ENCODE peak calls at places on chromosome 1, in seven cellular contexts. T is GM12878, H is K562, F is SK-N-SH, B is H1, N is GM12892, D is HepG2. E is an unnamed sample.
A peak's percentile ranks its signal among the peaks of the same experiment; 100 is the strongest.

GRCh38 chr1:17732475-17732874 is 22.7 kb upstream of the ACTL8 start:
- DNase-seq in T (no peak), H (no peak), F (no peak), B (no peak), N (no peak), D (no peak), E (no peak)

GRCh38 chr1:56329970-56330369 is 249.4 kb downstream of the PLPP3 start:
- DNase-seq in T (no peak), H (no peak), F (no peak), B (no peak), N (no peak), D (peak; percentile 13), E (no peak)

GRCh38 chr1:166603296-166603695 is 236.0 kb upstream of the POGK start:
- DNase-seq in T (no peak), H (no peak), F (no peak), B (no peak), N (no peak), D (no peak), E (no peak)

GRCh38 chr1:206719169-206719839 is 34.6 kb downstream of the MAPKAPK2 start:
- DNase-seq in T (no peak), H (no peak), F (no peak), B (no peak), N (no peak), D (no peak), E (no peak)

GRCh38 chr1:8660455-8660854 is 157.0 kb downstream of the RERE start:
- DNase-seq in T (no peak), H (no peak), F (peak; percentile 17), B (no peak), N (no peak), D (no peak), E (no peak)

GRCh38 chr1:200999667-201000066 is 23.8 kb downstream of the KIF21B start:
- DNase-seq in T (no peak), H (no peak), F (no peak), B (no peak), N (no peak), D (no peak), E (no peak)

GRCh38 chr1:153608742-153609584 is 4.0 kb downstream of the S100A16 start:
- DNase-seq in T (no peak), H (peak; percentile 95), F (no peak), B (peak; percentile 41), N (no peak), D (peak; percentile 96), E (no peak)

GRCh38 chr1:76084029-76084627 is 9.6 kb downstream of the ST6GALNAC3 start:
- DNase-seq in T (no peak), H (no peak), F (no peak), B (no peak), N (no peak), D (no peak), E (no peak)

GRCh38 chr1:8822383-8823294 is 5.2 kb upstream of the RERE start:
- DNase-seq in T (no peak), H (peak; percentile 65), F (peak; percentile 58), B (no peak), N (no peak), D (peak; percentile 59), E (no peak)

GRCh38 chr1:151540982-151541377 is 871 bp downstream of the TUFT1 start:
- DNase-seq in T (no peak), H (no peak), F (peak; percentile 63), B (no peak), N (no peak), D (no peak), E (no peak)

GRCh38 chr1:50147451-50147850 is 38.7 kb downstream of the ELAVL4 start:
- DNase-seq in T (no peak), H (no peak), F (no peak), B (no peak), N (no peak), D (no peak), E (no peak)

GRCh38 chr1:206030714-206031113 is 7.0 kb upstream of the CTSE start:
- DNase-seq in T (peak; percentile 66), H (peak; percentile 36), F (peak; percentile 59), B (no peak), N (peak; percentile 27), D (peak; percentile 87), E (no peak)

GRCh38 chr1:19110266-19110927 is 99.7 kb downstream of the UBR4 start:
- DNase-seq in T (no peak), H (no peak), F (no peak), B (no peak), N (no peak), D (no peak), E (no peak)

GRCh38 chr1:55402117-55402516 is 187.0 kb upstream of the USP24 start:
- DNase-seq in T (no peak), H (no peak), F (no peak), B (no peak), N (no peak), D (no peak), E (no peak)

GRCh38 chr1:64183380-64183984 is 19.9 kb upstream of the UBE2U start:
- DNase-seq in T (no peak), H (no peak), F (peak; percentile 70), B (no peak), N (no peak), D (no peak), E (no peak)
- TF ChIP-seq TAF1 in T (no peak), H (no peak), F (no peak), B (no peak), N (no peak), D (no peak), E (no peak)

DNA sequence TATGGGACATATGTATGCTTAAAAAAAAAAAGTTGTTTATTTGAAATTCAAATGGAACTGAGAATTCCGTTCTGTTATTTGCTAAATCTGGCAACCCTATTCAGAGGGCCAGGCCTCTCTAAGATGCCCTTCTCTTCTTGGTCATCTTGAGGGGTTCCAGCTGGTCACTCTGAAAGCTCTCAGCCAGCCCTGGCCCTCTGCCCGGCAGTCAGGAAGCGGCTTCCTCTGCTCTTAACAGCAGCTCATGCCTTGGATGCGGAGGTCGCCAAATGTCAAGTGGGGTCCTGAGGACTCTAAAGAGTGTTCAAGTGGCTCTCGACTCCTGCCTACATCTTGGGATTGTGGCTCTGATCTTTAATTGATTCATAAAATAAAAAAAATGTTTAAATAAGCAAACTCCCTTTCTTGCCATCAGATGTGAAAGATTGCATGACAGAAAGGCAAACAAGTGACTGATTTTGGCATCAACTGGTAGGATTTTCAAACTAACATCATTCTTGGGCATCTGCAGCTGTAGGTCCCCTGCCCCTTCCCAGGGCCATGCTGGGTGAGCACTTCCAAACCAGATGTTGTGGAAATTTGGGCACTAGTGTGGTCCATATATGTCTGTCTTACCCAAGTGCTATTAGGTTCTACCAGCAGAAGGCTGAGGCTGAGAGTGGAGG is 130.8 kb downstream of the PRDM2 start:
- DNase-seq in T (no peak), H (no peak), F (peak; percentile 1), B (no peak), N (no peak), D (no peak), E (no peak)
- TF ChIP-seq POLR2AphosphoS5 in T (no peak), H (no peak), F (no peak), B (no peak), N (no peak), D (no peak), E (no peak)

GRCh38 chr1:41500378-41500777 is 15.9 kb upstream of the EDN2 start:
- DNase-seq in T (no peak), H (no peak), F (no peak), B (no peak), N (no peak), D (no peak), E (no peak)
- TF ChIP-seq TAF1 in T (no peak), H (no peak), F (no peak), B (no peak), N (no peak), D (no peak), E (no peak)

DNA sequence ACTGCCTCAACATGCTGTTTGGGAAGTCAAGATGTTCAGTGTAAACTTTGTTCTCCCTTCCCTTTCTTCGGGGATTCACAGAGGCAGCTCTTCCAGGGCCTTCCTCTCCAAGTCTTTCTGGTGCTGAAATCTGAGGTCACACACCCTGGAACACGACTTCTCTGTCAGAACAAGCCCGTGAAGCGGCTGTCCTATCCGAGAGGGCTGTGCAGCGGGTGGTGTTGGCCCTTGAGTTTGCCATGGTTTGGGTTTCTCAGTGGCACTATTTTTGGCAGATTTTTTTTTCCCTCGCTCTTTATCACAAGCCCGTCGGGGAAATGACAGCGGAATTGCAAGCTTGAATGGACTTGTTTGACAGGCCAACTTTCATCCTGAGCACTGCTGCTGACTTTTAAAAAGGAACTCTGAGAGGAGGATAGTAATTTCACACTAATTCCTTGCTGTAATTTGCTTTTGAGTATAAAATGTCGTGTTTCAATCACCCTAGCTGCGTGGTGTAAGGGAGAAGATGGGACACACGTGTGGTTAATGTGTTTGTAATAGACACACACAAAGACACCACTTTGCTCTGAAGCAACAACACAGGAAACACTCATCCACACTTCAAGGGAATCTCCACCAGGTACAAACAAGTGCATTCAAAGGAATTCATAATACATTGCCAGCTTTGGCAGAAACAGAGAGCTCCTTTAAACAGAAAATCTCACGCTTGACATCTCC is 60.1 kb upstream of the TARBP1 start:
- DNase-seq in T (no peak), H (no peak), F (no peak), B (no peak), N (no peak), D (no peak), E (no peak)
- TF ChIP-seq POLR2AphosphoS5 in T (no peak), H (no peak), F (no peak), B (no peak), N (no peak), D (no peak), E (no peak)

GRCh38 chr1:63843884-63844283 is 70.1 kb downstream of the ROR1 start:
- DNase-seq in T (no peak), H (no peak), F (no peak), B (no peak), N (no peak), D (no peak), E (no peak)
- TF ChIP-seq TAF1 in T (no peak), H (no peak), F (no peak), B (no peak), N (no peak), D (no peak), E (no peak)

GRCh38 chr1:227572752-227573151 is 9.4 kb downstream of the ZNF678 start:
- DNase-seq in T (no peak), H (no peak), F (no peak), B (no peak), N (no peak), D (no peak), E (no peak)

GRCh38 chr1:227574926-227575325 is 11.6 kb downstream of the ZNF678 start:
- DNase-seq in T (no peak), H (no peak), F (no peak), B (no peak), N (no peak), D (no peak), E (no peak)

GRCh38 chr1:227577500-227577899 is 14.1 kb downstream of the ZNF678 start:
- DNase-seq in T (no peak), H (no peak), F (no peak), B (no peak), N (no peak), D (no peak), E (no peak)

DNA sequence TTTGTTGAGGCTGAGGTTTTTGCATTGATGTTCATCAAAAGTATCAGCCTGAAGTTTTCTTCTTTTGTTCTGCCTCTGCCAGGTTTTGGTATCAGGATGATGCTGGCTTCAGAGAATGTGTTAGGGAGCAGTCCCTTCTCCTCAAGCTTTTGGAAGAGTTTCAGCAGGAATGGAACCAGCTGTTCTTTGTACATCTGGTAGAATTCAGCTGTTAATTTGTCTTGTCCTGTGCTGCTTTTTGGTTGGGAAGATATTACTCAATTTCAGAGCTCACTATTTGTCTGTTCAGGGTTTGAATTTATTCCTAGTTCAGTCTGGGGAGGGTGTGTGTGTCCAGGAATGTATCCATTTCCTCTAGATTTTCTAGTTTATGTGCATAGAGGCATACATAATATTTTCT is 12.8 kb downstream of the ZNF678 start:
- DNase-seq in T (no peak), H (no peak), F (no peak), B (no peak), N (no peak), D (no peak), E (no peak)
- TF ChIP-seq POLR2AphosphoS5 in T (no peak), H (no peak), F (no peak), B (no peak), N (no peak), D (no peak), E (no peak)

E was measured in GM12891.